ENCODE peak calls at places on chromosomes 11 and 22, in six cellular contexts. C is H9, H is mesendoderm, M is H1, X is neuronal stem cell, R is mesenchymal stem cell. J is an unnamed sample.

GRCh38 chr11:91435694-91436375 is 788.8 kb upstream of the FAT3 start:
- DNase-seq in X (no peak), H (peak; percentile 76), M (no peak), C (no peak), R (no peak), J (no peak)

GRCh38 chr22:47379037-47379436 is 616.6 kb downstream of the TBC1D22A start:
- DNase-seq in H (no peak), X (no peak), R (no peak), M (no peak), C (no peak), J (no peak)

GRCh38 chr11:107372439-107372838 is 85.2 kb downstream of the CWF19L2 start:
- DNase-seq in C (no peak), R (no peak), M (no peak), H (peak; percentile 20), X (no peak), J (no peak)

GRCh38 chr11:104870910-104871309 is 27.4 kb downstream of the CASP12 start:
- DNase-seq in X (no peak), H (no peak), R (peak; percentile 21), C (no peak), M (no peak), J (peak; percentile 62)

GRCh38 chr11:133980665-133981064 is 23.9 kb upstream of the IGSF9B start:
- DNase-seq in H (no peak), M (no peak), X (no peak), C (no peak), R (no peak), J (no peak)

GRCh38 chr11:783581-784015 is 6.3 kb downstream of the CEND1 start:
- DNase-seq in X (peak; percentile 70), H (peak; percentile 94), M (peak; percentile 93), R (peak; percentile 86), C (peak; percentile 99), J (peak; percentile 96)

GRCh38 chr11:66694056-66694410 is 16.3 kb upstream of the RBM4B start:
- DNase-seq in M (no peak), R (no peak), C (no peak), H (no peak), X (no peak), J (no peak)

GRCh38 chr11:65559951-65560537 is 1.9 kb upstream of the LTBP3 start:
- DNase-seq in H (peak; percentile 82), X (no peak), M (no peak), R (peak; percentile 68), C (peak; percentile 63), J (peak; percentile 53)

GRCh38 chr11:34098813-34099212 is 6.6 kb upstream of the NAT10 start:
- DNase-seq in M (no peak), C (no peak), R (no peak), H (no peak), X (no peak), J (no peak)

GRCh38 chr11:116445108-116446047 is 327.4 kb downstream of the BUD13 start:
- DNase-seq in H (peak; percentile 60), C (peak; percentile 87), R (no peak), X (peak; percentile 37), M (peak; percentile 55), J (no peak)

GRCh38 chr11:82465481-82465880 is 268.2 kb downstream of the FAM181B start:
- DNase-seq in M (no peak), H (no peak), R (no peak), X (no peak), C (no peak), J (no peak)

GRCh38 chr22:39263626-39264025 is 18.8 kb upstream of the PDGFB start:
- DNase-seq in H (no peak), M (no peak), R (no peak), X (no peak), C (no peak), J (no peak)

GRCh38 chr11:129694538-129694937 is 121.1 kb upstream of the TMEM45B start:
- DNase-seq in H (peak; percentile 21), R (no peak), M (no peak), X (no peak), C (no peak), J (no peak)

GRCh38 chr11:4593739-4594138 is at the start of gene OR52I1:
- DNase-seq in M (no peak), R (no peak), C (no peak), X (no peak), H (no peak), J (no peak)

GRCh38 chr11:104946907-104947306 is 21.5 kb downstream of the CASP4 start:
- DNase-seq in H (peak; percentile 66), X (no peak), M (no peak), C (no peak), R (peak; percentile 58), J (peak; percentile 59)

GRCh38 chr22:49365910-49366309 is 461.8 kb downstream of the BRD1 start:
- DNase-seq in M (no peak), X (no peak), C (no peak), H (no peak), R (no peak), J (no peak)

GRCh38 chr11:44659641-44660040 is 67.1 kb upstream of the TSPAN18 start:
- DNase-seq in H (no peak), C (no peak), M (no peak), R (no peak), X (no peak), J (no peak)

GRCh38 chr11:118939948-118940598 is 14.3 kb upstream of the BCL9L start:
- DNase-seq in X (no peak), R (peak; percentile 33), C (peak; percentile 62), H (peak; percentile 85), M (no peak), J (no peak)

GRCh38 chr22:22070371-22070824 is 87.8 kb upstream of the TOP3B start:
- DNase-seq in M (no peak), R (no peak), C (no peak), H (no peak), X (no peak), J (no peak)

GRCh38 chr22:28381427-28382167 is 298.0 kb downstream of the TTC28 start:
- DNase-seq in H (no peak), C (no peak), X (no peak), R (no peak), M (no peak), J (peak; percentile 65)

GRCh38 chr22:37192232-37192631 is 4.2 kb upstream of the C1QTNF6 start:
- DNase-seq in X (no peak), C (no peak), M (no peak), R (no peak), H (peak; percentile 55), J (no peak)
- H3K4me1 ChIP-seq in X (peaks cover 13% of the 10 kb centered on the region), C (peaks cover 3% of the 10 kb centered on the region), M (peaks cover 22% of the 10 kb centered on the region), R (peaks cover 19% of the 10 kb centered on the region), H (peaks cover 13% of the 10 kb centered on the region), J (peaks cover 19% of the 10 kb centered on the region)

DNA sequence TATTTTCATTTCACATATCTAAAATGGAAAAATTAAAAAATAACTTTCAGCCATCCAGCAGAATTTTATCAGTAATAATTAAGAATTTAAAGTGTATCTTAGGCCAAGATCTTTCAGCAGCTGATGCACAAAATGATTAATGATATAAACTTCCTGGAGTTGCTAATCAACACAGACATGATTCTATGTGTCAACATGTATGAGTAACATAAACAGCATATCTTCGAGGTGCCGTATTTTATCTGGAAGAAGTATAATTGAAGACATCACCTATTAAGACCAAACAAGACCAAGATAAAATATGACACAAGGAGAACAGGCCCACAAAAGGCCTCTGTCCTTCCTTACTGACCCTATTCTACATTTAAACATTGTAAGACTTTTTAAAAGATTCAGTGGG is 45.2 kb downstream of the SLC5A12 start:
- DNase-seq in X (no peak), M (no peak), C (no peak), R (peak; percentile 4), H (no peak), J (no peak)
- H2BK15ac ChIP-seq in X (no peak overlapping the region), M (no peak overlapping the region), C (no peak overlapping the region), R (no peak overlapping the region), H (no peak overlapping the region), J (no peak overlapping the region)

GRCh38 chr22:45645150-45645525 is 26.5 kb upstream of the ATXN10 start:
- DNase-seq in X (no peak), R (no peak), M (peak; percentile 54), C (no peak), H (no peak), J (no peak)

GRCh38 chr22:45644714-45645113 is 26.9 kb upstream of the ATXN10 start:
- DNase-seq in M (no peak), R (no peak), H (no peak), C (no peak), X (no peak), J (no peak)

GRCh38 chr22:45647532-45648225 is 24.0 kb upstream of the ATXN10 start:
- DNase-seq in R (no peak), H (no peak), M (no peak), X (no peak), C (no peak), J (no peak)

GRCh38 chr22:45648320-45649070 is 23.1 kb upstream of the ATXN10 start:
- DNase-seq in C (no peak), H (no peak), X (no peak), M (no peak), R (no peak), J (no peak)

DNA sequence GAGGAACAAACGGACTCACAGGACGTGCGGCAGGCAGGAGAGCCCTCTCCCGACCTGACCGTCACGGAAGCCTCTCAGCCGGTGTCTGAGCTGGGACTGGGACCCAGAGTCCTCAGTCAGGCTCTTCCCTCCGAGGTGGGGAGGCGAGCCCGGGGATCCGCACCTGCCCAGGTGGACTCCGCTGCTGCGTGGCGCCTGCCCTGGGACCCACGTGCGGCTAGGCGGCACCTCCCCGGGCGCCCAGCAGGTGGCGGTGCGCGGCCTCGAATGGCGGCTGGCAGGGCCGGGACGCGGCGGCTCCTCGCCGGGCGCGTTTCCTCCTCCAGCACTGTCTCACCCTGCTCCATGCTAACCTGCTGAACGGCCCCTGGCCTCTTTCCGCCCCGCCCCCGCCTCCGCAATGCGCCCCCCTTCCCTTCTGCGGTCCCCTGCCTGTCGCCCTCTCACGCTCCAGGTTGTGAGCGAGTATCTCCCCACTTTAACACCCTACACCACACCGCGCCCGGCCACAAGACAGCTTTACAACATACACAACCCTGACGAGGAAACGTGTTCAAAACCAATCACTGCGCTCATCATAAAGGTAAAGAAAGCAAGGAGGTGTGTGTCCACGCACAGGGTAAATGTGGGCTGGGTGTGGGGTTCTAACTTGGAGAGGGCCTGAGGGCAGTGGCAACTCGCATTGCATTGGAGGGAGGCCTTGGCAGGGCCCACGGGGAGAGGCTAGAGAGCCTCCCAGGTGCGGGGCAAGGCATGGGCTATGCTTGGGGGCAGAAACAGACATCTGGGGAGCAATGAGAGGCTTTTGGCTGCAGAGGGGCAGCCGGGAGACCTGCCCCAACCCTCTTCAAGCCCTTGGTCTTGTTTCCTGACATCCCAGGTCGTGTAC is 25.9 kb upstream of the ATXN10 start:
- DNase-seq in X (peak; percentile 65), H (peak; percentile 72), M (peak; percentile 97), R (peak; percentile 46), C (peak; percentile 85), J (peak; percentile 35)
- H3K4me1 ChIP-seq in X (peaks cover 6% of the 10 kb centered on the region), H (peaks cover 2% of the 10 kb centered on the region), M (peaks cover 9% of the 10 kb centered on the region), R (peaks cover 18% of the 10 kb centered on the region), C (no peaks in the 10 kb centered on the region), J (peaks cover 2% of the 10 kb centered on the region)

DNA sequence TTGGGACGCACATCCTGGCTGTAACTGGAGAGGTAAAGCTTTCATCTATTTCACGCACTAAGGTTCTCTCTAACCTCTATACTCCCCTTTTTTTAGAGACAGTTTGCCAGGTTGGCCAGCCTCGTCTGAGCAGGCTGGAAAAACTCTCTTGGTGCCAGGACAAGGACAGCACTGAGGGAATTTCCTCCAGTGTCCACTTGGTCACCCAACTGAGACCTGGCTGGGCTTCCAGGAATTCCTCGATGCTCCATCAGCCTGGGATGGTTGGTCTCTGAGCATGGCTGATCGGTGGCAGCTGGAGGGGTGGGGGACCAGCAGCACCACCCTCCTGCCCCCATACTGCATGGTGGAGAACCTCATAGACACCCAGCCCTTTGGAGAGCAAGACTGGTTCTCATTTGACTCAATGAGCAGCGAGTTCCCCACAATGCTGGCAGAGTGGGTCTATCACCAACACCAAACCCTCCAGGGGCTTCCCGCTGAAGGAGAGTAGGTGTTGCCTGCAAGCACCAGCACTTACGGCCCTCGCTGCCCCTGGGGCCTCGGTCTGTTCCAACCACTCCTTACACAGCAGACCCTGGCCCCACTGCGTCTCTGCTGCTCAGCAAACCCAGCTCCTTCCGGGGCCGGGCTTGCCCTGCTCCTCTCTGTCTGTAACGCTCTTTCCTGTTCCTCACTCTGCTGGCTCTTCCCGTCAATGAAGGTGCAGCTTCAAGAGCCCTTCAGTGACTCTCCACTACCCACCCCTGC is 122.2 kb downstream of the ST3GAL4 start:
- DNase-seq in C (no peak), H (no peak), M (no peak), X (no peak), R (no peak), J (no peak)
- H2BK15ac ChIP-seq in C (no peak overlapping the region), H (no peak overlapping the region), M (no peak overlapping the region), X (no peak overlapping the region), R (no peak overlapping the region), J (no peak overlapping the region)